ENCODE peak calls at places on chromosome 10, in eight cellular contexts. W is sigmoid colon, Y is fibroblast of lung, F is astrocyte of the spinal cord, C is testis, B is tibial artery, A is stomach, V is kidney epithelial cell. L is an unnamed sample.

GRCh38 chr10:11898033-11898371 is 74.8 kb downstream of the PROSER2 start:
- DNase-seq in W (no peak), Y (no peak), F (no peak), C (no peak), B (no peak), A (no peak), V (no peak), L (peak)

GRCh38 chr10:66714741-66715140 is 211.1 kb upstream of the LRRTM3 start:
- DNase-seq in W (no peak), Y (peak), F (peak), C (no peak), B (no peak), A (no peak), V (no peak), L (peak)

GRCh38 chr10:42937649-42938180 is 139.2 kb upstream of the RET start:
- DNase-seq in W (no peak), Y (no peak), F (no peak), C (no peak), B (no peak), A (no peak), V (no peak), L (no peak)

GRCh38 chr10:1155791-1156615 is 99.8 kb downstream of the WDR37 start:
- DNase-seq in W (peak), Y (no peak), F (no peak), C (peak), B (no peak), A (peak), V (no peak), L (no peak)

GRCh38 chr10:48603421-48604038 is 1.3 kb downstream of the ARHGAP22 start:
- DNase-seq in W (peak), Y (no peak), F (no peak), C (no peak), B (no peak), A (no peak), V (no peak), L (no peak)

GRCh38 chr10:79142064-79142491 is 73.3 kb downstream of the ZMIZ1 start:
- DNase-seq in W (peak), Y (peak), F (peak), C (no peak), B (peak), A (no peak), V (peak), L (no peak)

GRCh38 chr10:78175444-78175843 is 141.8 kb downstream of the RPS24 start:
- DNase-seq in W (no peak), Y (no peak), F (no peak), C (no peak), B (no peak), A (no peak), V (no peak), L (no peak)

GRCh38 chr10:78630944-78631838 is 437.6 kb upstream of the ZMIZ1 start:
- DNase-seq in W (no peak), Y (peak), F (peak), C (no peak), B (no peak), A (no peak), V (peak), L (no peak)

GRCh38 chr10:110561292-110561691 is 6.2 kb upstream of the SMC3 start:
- DNase-seq in W (no peak), Y (no peak), F (no peak), C (no peak), B (no peak), A (no peak), V (no peak), L (no peak)

GRCh38 chr10:104321716-104322415 is 16.4 kb downstream of the ITPRIP start:
- DNase-seq in W (peak), Y (no peak), F (no peak), C (no peak), B (peak), A (no peak), V (no peak), L (no peak)

GRCh38 chr10:133332936-133333699 is 3.6 kb downstream of the CALY start:
- DNase-seq in W (peak), Y (no peak), F (no peak), C (no peak), B (no peak), A (no peak), V (no peak), L (no peak)

GRCh38 chr10:51117794-51118193 is 43.5 kb downstream of the PRKG1 start:
- DNase-seq in W (no peak), Y (peak), F (no peak), C (no peak), B (no peak), A (no peak), V (no peak), L (no peak)

GRCh38 chr10:11336703-11337102 is 274.7 kb downstream of the USP6NL start:
- DNase-seq in W (no peak), Y (no peak), F (no peak), C (no peak), B (no peak), A (no peak), V (no peak), L (no peak)

GRCh38 chr10:131825960-131826650 is 74.7 kb upstream of the PPP2R2D start:
- DNase-seq in W (peak), Y (no peak), F (no peak), C (no peak), B (no peak), A (no peak), V (no peak), L (no peak)

GRCh38 chr10:88974012-88974411 is 16.6 kb upstream of the FAS start:
- DNase-seq in W (no peak), Y (peak), F (peak), C (no peak), B (no peak), A (no peak), V (no peak), L (no peak)

GRCh38 chr10:81600185-81600584 is 274.8 kb upstream of the NRG3 start:
- DNase-seq in W (no peak), Y (no peak), F (peak), C (no peak), B (no peak), A (no peak), V (peak), L (peak)

GRCh38 chr10:110471566-110472139 is 26.1 kb upstream of the DUSP5 start:
- DNase-seq in W (no peak), Y (no peak), F (peak), C (no peak), B (no peak), A (no peak), V (no peak), L (peak)

GRCh38 chr10:116101616-116102015 is 171.4 kb downstream of the GFRA1 start:
- DNase-seq in W (no peak), Y (peak), F (peak), C (no peak), B (no peak), A (no peak), V (no peak), L (no peak)

GRCh38 chr10:131243076-131243475 is 68.4 kb downstream of the TCERG1L start:
- DNase-seq in W (no peak), Y (no peak), F (no peak), C (no peak), B (no peak), A (no peak), V (no peak), L (no peak)

GRCh38 chr10:31759124-31759798 is 169.4 kb downstream of the ARHGAP12 start:
- DNase-seq in W (peak), Y (peak), F (peak), C (no peak), B (peak), A (peak), V (no peak), L (peak)

GRCh38 chr10:61835069-61835908 is 66.2 kb upstream of the ARID5B start:
- DNase-seq in W (no peak), Y (peak), F (peak), C (no peak), B (no peak), A (peak), V (no peak), L (peak)

GRCh38 chr10:120386896-120387295 is 70.1 kb upstream of the PLPP4 start:
- DNase-seq in W (no peak), Y (no peak), F (peak), C (no peak), B (no peak), A (no peak), V (no peak), L (no peak)

GRCh38 chr10:123891147-123892011 is at the start of gene CPXM2:
- DNase-seq in W (no peak), Y (no peak), F (no peak), C (peak), B (peak), A (no peak), V (no peak), L (no peak)

GRCh38 chr10:110772454-110773025 is 99.2 kb upstream of the PDCD4 start:
- DNase-seq in W (no peak), Y (no peak), F (no peak), C (no peak), B (no peak), A (no peak), V (no peak), L (no peak)

GRCh38 chr10:60441515-60441914 is 51.8 kb upstream of the ANK3 start:
- DNase-seq in W (no peak), Y (peak), F (no peak), C (no peak), B (no peak), A (no peak), V (no peak), L (peak)

GRCh38 chr10:18472977-18473376 is 178.4 kb downstream of the NSUN6 start:
- DNase-seq in W (no peak), Y (no peak), F (no peak), C (no peak), B (no peak), A (no peak), V (no peak), L (no peak)

GRCh38 chr10:101292194-101293006 is 61.6 kb upstream of the BTRC start:
- DNase-seq in W (no peak), Y (no peak), F (peak), C (no peak), B (no peak), A (no peak), V (no peak), L (no peak)

GRCh38 chr10:70715853-70716795 is 43.8 kb downstream of the ADAMTS14 start:
- DNase-seq in W (no peak), Y (peak), F (peak), C (no peak), B (no peak), A (no peak), V (no peak), L (no peak)

GRCh38 chr10:62561151-62561550 is 187.0 kb downstream of the ZNF365 start:
- DNase-seq in W (no peak), Y (no peak), F (no peak), C (no peak), B (no peak), A (no peak), V (no peak), L (peak)

GRCh38 chr10:33216661-33217427 is 117.6 kb downstream of the NRP1 start:
- DNase-seq in W (no peak), Y (no peak), F (peak), C (no peak), B (no peak), A (no peak), V (no peak), L (peak)

GRCh38 chr10:109892885-109893284 is 30.4 kb downstream of the XPNPEP1 start:
- DNase-seq in W (peak), Y (no peak), F (peak), C (peak), B (no peak), A (no peak), V (no peak), L (no peak)

GRCh38 chr10:98374176-98374969 is 40.6 kb downstream of the PYROXD2 start:
- DNase-seq in W (no peak), Y (peak), F (peak), C (no peak), B (no peak), A (no peak), V (no peak), L (peak)

GRCh38 chr10:48493083-48493871 is 111.6 kb downstream of the ARHGAP22 start:
- DNase-seq in W (no peak), Y (no peak), F (no peak), C (no peak), B (peak), A (peak), V (no peak), L (no peak)

GRCh38 chr10:103480521-103480920 is 1.5 kb upstream of the CALHM3 start:
- DNase-seq in W (no peak), Y (peak), F (no peak), C (no peak), B (no peak), A (no peak), V (no peak), L (no peak)

GRCh38 chr10:98349508-98349922 is 65.5 kb downstream of the PYROXD2 start:
- DNase-seq in W (peak), Y (peak), F (peak), C (no peak), B (peak), A (no peak), V (peak), L (no peak)

GRCh38 chr10:50578949-50579348 is 44.8 kb downstream of the SGMS1 start:
- DNase-seq in W (no peak), Y (no peak), F (no peak), C (no peak), B (no peak), A (no peak), V (no peak), L (no peak)

GRCh38 chr10:71816421-71816851 is 34.6 kb downstream of the PSAP start:
- DNase-seq in W (no peak), Y (no peak), F (no peak), C (no peak), B (no peak), A (no peak), V (no peak), L (no peak)

GRCh38 chr10:123145542-123146012 is 2.4 kb upstream of the HMX2 start:
- DNase-seq in W (no peak), Y (no peak), F (no peak), C (no peak), B (no peak), A (no peak), V (no peak), L (no peak)

GRCh38 chr10:4333474-4333894 is 492.5 kb upstream of the AKR1E2 start:
- DNase-seq in W (no peak), Y (no peak), F (no peak), C (no peak), B (no peak), A (no peak), V (no peak), L (no peak)

DNA sequence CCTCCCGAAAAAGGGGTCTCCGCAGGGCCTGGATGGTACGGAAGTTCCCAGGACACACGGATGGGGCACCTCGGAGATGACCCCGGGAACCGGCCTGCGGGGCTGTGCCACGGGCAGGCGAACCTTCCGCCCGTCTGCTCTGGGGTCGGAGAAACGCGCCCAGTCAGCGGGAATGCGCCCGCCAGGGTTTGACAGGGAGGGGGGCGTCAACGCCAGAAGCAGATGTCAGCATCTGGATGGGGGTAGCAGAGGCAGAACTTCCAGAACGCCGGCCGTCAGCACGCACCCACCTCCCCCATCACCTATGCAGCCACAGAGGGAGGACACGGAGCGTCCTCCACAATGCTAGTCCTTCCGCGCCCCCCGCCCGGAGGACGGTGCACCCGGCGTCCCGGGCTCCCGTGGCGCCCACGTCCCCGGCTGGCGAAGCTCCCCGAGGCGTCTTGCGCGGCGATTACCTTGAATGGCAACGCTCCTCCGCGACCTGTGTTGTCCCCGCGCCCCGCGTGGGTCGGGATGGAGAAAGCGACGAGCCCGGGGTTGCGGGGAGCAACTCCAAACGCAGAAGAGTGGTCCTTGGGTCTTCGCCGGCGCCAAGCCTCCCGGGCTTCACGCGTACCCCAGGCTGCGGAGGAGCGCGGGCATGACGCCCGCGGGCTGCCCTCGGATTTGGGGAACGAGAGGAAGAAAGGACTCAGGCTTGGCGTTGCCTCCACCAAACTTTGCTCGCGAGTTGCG is 571 bp downstream of the FGFR2 start:
- DNase-seq in W (peak), Y (no peak), F (no peak), C (no peak), B (no peak), A (no peak), V (no peak), L (no peak)
- H3K4me3 ChIP-seq in W (peak), Y (no peak), F (peak), C (peak), B (peak), A (peak), V (peak), L (peak)

GRCh38 chr10:76051007-76051936 is 619.8 kb downstream of the LRMDA start:
- DNase-seq in W (no peak), Y (no peak), F (no peak), C (no peak), B (no peak), A (no peak), V (no peak), L (no peak)
- H3K4me3 ChIP-seq in W (no peak), Y (no peak), F (no peak), C (no peak), B (no peak), A (no peak), V (no peak), L (no peak)

GRCh38 chr10:74114041-74114448 is 36.6 kb downstream of the AP3M1 start:
- DNase-seq in W (peak), Y (no peak), F (no peak), C (peak), B (no peak), A (no peak), V (no peak), L (no peak)
- H3K4me3 ChIP-seq in W (no peak), Y (no peak), F (no peak), C (no peak), B (no peak), A (no peak), V (no peak), L (no peak)

DNA sequence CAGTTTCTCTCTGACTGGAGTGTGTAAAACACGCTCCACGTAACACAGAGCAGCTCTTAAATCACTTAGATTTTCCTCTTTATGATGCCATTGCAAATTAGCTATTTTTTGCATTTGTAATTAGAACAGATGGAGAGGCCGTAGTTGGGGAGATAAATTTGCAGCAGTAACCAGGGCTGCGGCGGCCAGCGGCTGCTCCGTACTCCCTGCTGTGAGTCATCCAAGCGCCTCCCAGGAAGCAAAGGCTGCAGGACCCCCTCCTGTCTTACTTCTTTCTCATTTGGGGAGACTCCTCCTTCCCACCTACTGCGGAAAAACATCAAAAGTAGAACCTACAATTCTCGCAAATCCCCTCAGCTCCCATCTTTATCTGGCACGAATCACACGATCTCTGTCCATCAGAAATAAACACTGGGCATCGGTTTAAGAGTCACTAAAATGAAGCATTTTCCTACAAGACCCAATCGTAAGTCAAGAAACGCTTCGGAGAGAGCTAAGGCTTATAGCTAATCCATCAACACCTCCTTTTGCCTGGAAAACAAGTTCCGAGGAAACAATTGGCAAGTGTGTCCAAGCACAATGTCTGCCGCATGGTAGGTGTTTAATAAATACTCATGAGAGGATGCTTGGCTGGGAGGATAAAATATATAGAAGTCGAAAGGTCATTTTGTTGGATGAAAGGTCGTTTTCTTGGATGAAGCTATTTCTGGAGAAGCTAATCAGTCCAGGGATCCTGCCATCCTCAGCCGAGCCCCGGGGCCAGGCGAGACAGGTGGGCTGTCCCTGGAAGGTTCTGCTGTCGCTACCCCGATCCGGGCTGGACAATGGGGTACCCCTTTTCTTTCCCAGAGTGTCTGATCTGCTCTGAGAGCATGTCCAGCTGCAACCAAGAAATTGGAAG is 31.7 kb upstream of the MSRB2 start:
- DNase-seq in W (no peak), Y (peak), F (peak), C (no peak), B (no peak), A (no peak), V (no peak), L (no peak)
- H3K4me3 ChIP-seq in W (no peak), Y (peak), F (no peak), C (no peak), B (no peak), A (no peak), V (peak), L (no peak)

L was measured in bronchial epithelial cell.